ENCODE peak calls at places on chromosomes 7 and 10, in five cellular contexts. One of them, this sample, is unnamed.

GRCh38 chr10:57657164-57657765 is 610.4 kb downstream of the IPMK start:
- DNase-seq in NCI-H1092 treated with DMSO at 0.1 percent for 48 hours: peak
- DNase-seq in EH: peak
- DNase-seq in stimulated activated CD4-positive, alpha-beta T cell treated with anti-CD3 and anti-CD28 coated beads, Interleukin-12 subunit alpha, Interleukin-12 subunit beta, amount 100 ng/mL, for 48 hours: peak
- DNase-seq in endothelial cell: peak
- DNase-seq in this sample: peak

GRCh38 chr7:43649755-43650274 is 66.9 kb downstream of the STK17A start:
- DNase-seq in NCI-H1092 treated with DMSO at 0.1 percent for 48 hours: no peak
- DNase-seq in EH: peak
- DNase-seq in stimulated activated CD4-positive, alpha-beta T cell treated with anti-CD3 and anti-CD28 coated beads, Interleukin-12 subunit alpha, Interleukin-12 subunit beta, amount 100 ng/mL, for 48 hours: peak
- DNase-seq in endothelial cell: no peak
- DNase-seq in this sample: no peak

GRCh38 chr7:139482662-139483466 is 609 bp downstream of the KLRG2 start:
- DNase-seq in NCI-H1092 treated with DMSO at 0.1 percent for 48 hours: no peak
- DNase-seq in EH: peak
- DNase-seq in stimulated activated CD4-positive, alpha-beta T cell treated with anti-CD3 and anti-CD28 coated beads, Interleukin-12 subunit alpha, Interleukin-12 subunit beta, amount 100 ng/mL, for 48 hours: no peak
- DNase-seq in endothelial cell: peak
- DNase-seq in this sample: peak

GRCh38 chr7:52547301-52547920 is 488.0 kb upstream of the POM121L12 start:
- DNase-seq in NCI-H1092 treated with DMSO at 0.1 percent for 48 hours: no peak
- DNase-seq in EH: no peak
- DNase-seq in stimulated activated CD4-positive, alpha-beta T cell treated with anti-CD3 and anti-CD28 coated beads, Interleukin-12 subunit alpha, Interleukin-12 subunit beta, amount 100 ng/mL, for 48 hours: no peak
- DNase-seq in endothelial cell: no peak
- DNase-seq in this sample: no peak

GRCh38 chr7:102967798-102968197 is 55.0 kb downstream of the LRRC17 start:
- DNase-seq in NCI-H1092 treated with DMSO at 0.1 percent for 48 hours: no peak
- DNase-seq in EH: peak
- DNase-seq in stimulated activated CD4-positive, alpha-beta T cell treated with anti-CD3 and anti-CD28 coated beads, Interleukin-12 subunit alpha, Interleukin-12 subunit beta, amount 100 ng/mL, for 48 hours: no peak
- DNase-seq in endothelial cell: no peak
- DNase-seq in this sample: no peak

GRCh38 chr10:4646546-4646945 is 179.5 kb upstream of the AKR1E2 start:
- DNase-seq in NCI-H1092 treated with DMSO at 0.1 percent for 48 hours: no peak
- DNase-seq in EH: peak
- DNase-seq in stimulated activated CD4-positive, alpha-beta T cell treated with anti-CD3 and anti-CD28 coated beads, Interleukin-12 subunit alpha, Interleukin-12 subunit beta, amount 100 ng/mL, for 48 hours: no peak
- DNase-seq in endothelial cell: no peak
- DNase-seq in this sample: no peak

GRCh38 chr10:95327367-95327766 is 36.6 kb upstream of the PDLIM1 start:
- DNase-seq in NCI-H1092 treated with DMSO at 0.1 percent for 48 hours: peak
- DNase-seq in EH: peak
- DNase-seq in stimulated activated CD4-positive, alpha-beta T cell treated with anti-CD3 and anti-CD28 coated beads, Interleukin-12 subunit alpha, Interleukin-12 subunit beta, amount 100 ng/mL, for 48 hours: no peak
- DNase-seq in endothelial cell: no peak
- DNase-seq in this sample: no peak

GRCh38 chr10:85044-85443 is 35.9 kb upstream of the TUBB8 start:
- DNase-seq in NCI-H1092 treated with DMSO at 0.1 percent for 48 hours: no peak
- DNase-seq in EH: no peak
- DNase-seq in stimulated activated CD4-positive, alpha-beta T cell treated with anti-CD3 and anti-CD28 coated beads, Interleukin-12 subunit alpha, Interleukin-12 subunit beta, amount 100 ng/mL, for 48 hours: no peak
- DNase-seq in endothelial cell: no peak
- DNase-seq in this sample: no peak

GRCh38 chr10:32142646-32143045 is 86.4 kb upstream of the KIF5B start:
- DNase-seq in NCI-H1092 treated with DMSO at 0.1 percent for 48 hours: no peak
- DNase-seq in EH: peak
- DNase-seq in stimulated activated CD4-positive, alpha-beta T cell treated with anti-CD3 and anti-CD28 coated beads, Interleukin-12 subunit alpha, Interleukin-12 subunit beta, amount 100 ng/mL, for 48 hours: no peak
- DNase-seq in endothelial cell: no peak
- DNase-seq in this sample: no peak

GRCh38 chr7:122013070-122013469 is 131.0 kb downstream of the AASS start:
- DNase-seq in NCI-H1092 treated with DMSO at 0.1 percent for 48 hours: no peak
- DNase-seq in EH: no peak
- DNase-seq in stimulated activated CD4-positive, alpha-beta T cell treated with anti-CD3 and anti-CD28 coated beads, Interleukin-12 subunit alpha, Interleukin-12 subunit beta, amount 100 ng/mL, for 48 hours: no peak
- DNase-seq in endothelial cell: no peak
- DNase-seq in this sample: no peak

GRCh38 chr10:32386623-32387022 is 39.7 kb upstream of the EPC1 start:
- DNase-seq in NCI-H1092 treated with DMSO at 0.1 percent for 48 hours: no peak
- DNase-seq in EH: peak
- DNase-seq in stimulated activated CD4-positive, alpha-beta T cell treated with anti-CD3 and anti-CD28 coated beads, Interleukin-12 subunit alpha, Interleukin-12 subunit beta, amount 100 ng/mL, for 48 hours: no peak
- DNase-seq in endothelial cell: no peak
- DNase-seq in this sample: no peak

GRCh38 chr7:23469150-23469960 is 936 bp downstream of the IGF2BP3 start:
- DNase-seq in NCI-H1092 treated with DMSO at 0.1 percent for 48 hours: no peak
- DNase-seq in EH: no peak
- DNase-seq in stimulated activated CD4-positive, alpha-beta T cell treated with anti-CD3 and anti-CD28 coated beads, Interleukin-12 subunit alpha, Interleukin-12 subunit beta, amount 100 ng/mL, for 48 hours: no peak
- DNase-seq in endothelial cell: peak
- DNase-seq in this sample: peak

GRCh38 chr7:37320840-37321468 is 127.7 kb downstream of the ELMO1 start:
- DNase-seq in NCI-H1092 treated with DMSO at 0.1 percent for 48 hours: no peak
- DNase-seq in EH: no peak
- DNase-seq in stimulated activated CD4-positive, alpha-beta T cell treated with anti-CD3 and anti-CD28 coated beads, Interleukin-12 subunit alpha, Interleukin-12 subunit beta, amount 100 ng/mL, for 48 hours: no peak
- DNase-seq in endothelial cell: no peak
- DNase-seq in this sample: no peak

GRCh38 chr7:80624763-80625162 is 13.7 kb upstream of the CD36 start:
- DNase-seq in NCI-H1092 treated with DMSO at 0.1 percent for 48 hours: no peak
- DNase-seq in EH: no peak
- DNase-seq in stimulated activated CD4-positive, alpha-beta T cell treated with anti-CD3 and anti-CD28 coated beads, Interleukin-12 subunit alpha, Interleukin-12 subunit beta, amount 100 ng/mL, for 48 hours: no peak
- DNase-seq in endothelial cell: no peak
- DNase-seq in this sample: no peak

GRCh38 chr10:52706347-52707070 is 66.1 kb downstream of the MBL2 start:
- DNase-seq in NCI-H1092 treated with DMSO at 0.1 percent for 48 hours: no peak
- DNase-seq in EH: peak
- DNase-seq in stimulated activated CD4-positive, alpha-beta T cell treated with anti-CD3 and anti-CD28 coated beads, Interleukin-12 subunit alpha, Interleukin-12 subunit beta, amount 100 ng/mL, for 48 hours: no peak
- DNase-seq in endothelial cell: no peak
- DNase-seq in this sample: no peak

GRCh38 chr10:60962946-60963345 is 19.0 kb upstream of the RHOBTB1 start:
- DNase-seq in NCI-H1092 treated with DMSO at 0.1 percent for 48 hours: no peak
- DNase-seq in EH: peak
- DNase-seq in stimulated activated CD4-positive, alpha-beta T cell treated with anti-CD3 and anti-CD28 coated beads, Interleukin-12 subunit alpha, Interleukin-12 subunit beta, amount 100 ng/mL, for 48 hours: no peak
- DNase-seq in endothelial cell: no peak
- DNase-seq in this sample: no peak

This sample was measured in glutamatergic neuron.